ENCODE peak calls at places on chromosomes 5 and 9, in ten cellular contexts. A is pancreas; L is neuronal stem cell; O is left ventricle myocardium inferior; G is CD4-positive, alpha-beta T cell; T is epithelial cell of prostate; M is PC-3; E is HL-60; J is heart right ventricle; S is transverse colon. Z is an unnamed sample.

GRCh38 chr5:56506586-56506985 is 273.5 kb upstream of the ANKRD55 start:
- DNase-seq in M (no peak), J (no peak), L (no peak), O (no peak), E (no peak), T (no peak), S (no peak), A (no peak), G (no peak), Z (no peak)

GRCh38 chr9:109349431-109349846 is 28.6 kb upstream of the EPB41L4B start:
- DNase-seq in S (no peak), A (peak), O (no peak), J (no peak), G (no peak), E (no peak), L (no peak), M (peak), T (no peak), Z (no peak)

GRCh38 chr5:153964201-153965101 is 74.3 kb downstream of the FAM114A2 start:
- DNase-seq in M (no peak), A (no peak), L (no peak), E (no peak), S (no peak), G (no peak), O (no peak), J (no peak), T (no peak), Z (no peak)

GRCh38 chr9:71748280-71748743 is 20.0 kb downstream of the CEMIP2 start:
- DNase-seq in M (peak), T (no peak), J (no peak), E (no peak), S (no peak), A (no peak), L (no peak), O (no peak), G (no peak), Z (no peak)

GRCh38 chr5:139961435-139962157 is 81.5 kb downstream of the NRG2 start:
- DNase-seq in M (no peak), J (no peak), T (no peak), L (no peak), A (no peak), S (no peak), O (no peak), E (no peak), G (no peak), Z (no peak)

GRCh38 chr5:102450313-102450990 is 48.3 kb downstream of the SLCO6A1 start:
- DNase-seq in T (no peak), E (no peak), G (no peak), J (no peak), O (no peak), A (no peak), L (no peak), M (peak), S (no peak), Z (no peak)

GRCh38 chr9:98087420-98088354 is 31.2 kb downstream of the NANS start:
- DNase-seq in M (no peak), G (no peak), O (peak), J (peak), S (peak), A (no peak), T (peak), E (no peak), L (peak), Z (no peak)

GRCh38 chr9:114931407-114931806 is 1.0 kb upstream of the TNFSF8 start:
- DNase-seq in O (no peak), T (no peak), G (no peak), E (no peak), S (no peak), A (no peak), J (no peak), M (no peak), L (no peak), Z (no peak)

GRCh38 chr9:83744206-83744605 is 36.4 kb upstream of the UBQLN1 start:
- DNase-seq in T (peak), M (peak), A (no peak), J (no peak), S (no peak), E (no peak), L (no peak), G (no peak), O (no peak), Z (no peak)

GRCh38 chr5:141605523-141606277 is 13.1 kb downstream of the DIAPH1 start:
- DNase-seq in G (peak), S (peak), L (no peak), A (no peak), T (no peak), M (no peak), O (peak), E (peak), J (peak), Z (peak)

GRCh38 chr5:473344-474192 is 30.6 kb downstream of the EXOC3 start:
- DNase-seq in O (peak), L (peak), M (peak), S (peak), J (no peak), A (no peak), E (no peak), G (no peak), T (no peak), Z (no peak)
- H3K27ac ChIP-seq in O (peak), L (no peak), M (no peak), S (peak), J (peak), A (peak), E (no peak), G (no peak), T (peak), Z (peak)

DNA sequence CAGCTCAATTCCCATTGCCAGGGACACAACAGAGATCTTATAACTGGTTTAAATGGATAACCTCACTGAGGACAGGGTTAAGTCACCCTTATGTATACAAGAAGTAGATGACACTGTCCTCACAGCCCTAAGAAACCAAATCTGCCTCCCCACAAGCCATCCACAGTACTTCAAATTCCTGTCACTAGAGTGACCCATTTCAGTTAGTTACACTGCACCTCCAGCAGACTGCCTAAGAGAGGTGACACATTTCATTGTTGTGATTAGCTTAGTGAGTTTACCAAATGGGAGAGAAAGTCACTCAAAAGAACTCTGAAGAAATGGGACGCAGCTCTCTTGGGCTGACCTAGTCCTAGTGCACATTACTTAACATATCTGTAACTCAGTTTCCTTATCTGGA is 53.6 kb upstream of the HTR1A start:
- DNase-seq in J (no peak), S (no peak), M (no peak), A (no peak), T (no peak), L (no peak), E (no peak), G (no peak), O (no peak), Z (no peak)
- H3K27ac ChIP-seq in J (no peak), S (no peak), M (no peak), A (no peak), T (no peak), L (no peak), E (no peak), G (no peak), O (no peak), Z (no peak)

GRCh38 chr9:95107001-95107749 is 210.3 kb downstream of the FANCC start:
- DNase-seq in L (no peak), O (no peak), G (no peak), M (no peak), T (no peak), J (peak), S (no peak), E (no peak), A (no peak), Z (no peak)
- H3K27ac ChIP-seq in L (no peak), O (peak), G (no peak), M (no peak), T (peak), J (no peak), S (peak), E (no peak), A (no peak), Z (peak)

DNA sequence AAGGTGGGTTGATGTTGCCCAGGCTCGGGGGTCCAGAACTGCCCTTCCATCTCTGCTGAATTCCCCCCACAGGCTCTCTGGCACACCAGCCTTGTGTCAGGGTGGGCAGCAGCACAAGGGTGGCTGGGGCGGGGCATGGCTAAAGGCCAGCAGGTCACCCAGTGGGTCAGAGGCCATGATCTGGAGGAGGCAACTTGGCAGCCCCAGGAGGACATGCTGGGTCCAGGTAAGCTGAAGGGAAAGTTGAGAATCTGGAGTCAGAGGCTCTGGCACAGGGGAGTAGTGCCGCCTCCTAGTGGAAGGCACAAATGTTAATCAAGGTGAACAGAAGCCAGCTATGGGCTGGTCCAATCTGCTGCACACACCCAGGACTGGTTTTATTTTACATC is 6.2 kb downstream of the TMEM8B start:
- DNase-seq in J (no peak), L (no peak), E (no peak), G (no peak), S (peak), O (no peak), A (peak), M (peak), T (no peak), Z (no peak)
- H3K27ac ChIP-seq in J (no peak), L (no peak), E (no peak), G (no peak), S (peak), O (no peak), A (no peak), M (no peak), T (no peak), Z (no peak)

DNA sequence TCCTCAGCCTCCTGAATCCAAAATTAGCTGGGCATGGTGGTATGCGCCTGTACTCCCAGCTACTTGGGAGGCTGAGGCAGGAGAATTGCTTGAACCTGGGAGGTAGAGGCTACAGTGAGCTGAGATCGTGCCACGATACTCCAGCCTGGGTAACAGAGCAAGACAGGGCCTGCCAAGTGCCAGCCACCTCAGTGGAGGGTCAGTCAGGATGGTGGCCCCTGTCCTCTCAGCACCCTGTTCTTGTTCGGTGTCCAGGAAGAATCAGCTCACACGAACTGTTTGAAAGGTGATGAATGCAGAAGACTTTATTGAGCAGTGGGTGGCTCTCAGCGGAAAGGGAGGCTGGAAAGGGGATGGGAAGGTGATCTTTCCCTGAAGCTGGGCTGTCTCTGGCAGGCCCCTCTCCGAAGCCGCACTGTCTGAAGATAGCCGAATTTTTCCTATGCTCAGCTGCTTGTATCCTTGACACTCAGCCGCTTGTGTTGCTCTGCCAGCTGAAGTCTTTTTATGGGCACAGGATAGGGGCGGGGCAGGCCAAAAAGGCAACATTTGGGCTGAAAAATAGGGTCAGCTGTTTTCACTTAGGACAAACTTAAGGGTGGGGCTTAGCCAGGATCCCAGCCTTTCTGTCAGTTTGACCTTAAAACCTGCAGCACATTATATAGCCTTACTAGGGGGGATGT is 50.9 kb downstream of the UBE2R2 start:
- DNase-seq in O (peak), M (no peak), L (no peak), T (no peak), G (no peak), E (no peak), A (no peak), J (peak), S (no peak), Z (peak)
- H3K27ac ChIP-seq in O (peak), M (no peak), L (no peak), T (peak), G (no peak), E (no peak), A (no peak), J (peak), S (peak), Z (no peak)

GRCh38 chr9:33151601-33152000 is 15.5 kb downstream of the B4GALT1 start:
- DNase-seq in L (no peak), T (no peak), E (no peak), M (no peak), A (no peak), G (no peak), J (no peak), S (no peak), O (no peak), Z (no peak)
- H3K27ac ChIP-seq in L (no peak), T (peak), E (no peak), M (peak), A (no peak), G (no peak), J (peak), S (peak), O (peak), Z (no peak)

DNA sequence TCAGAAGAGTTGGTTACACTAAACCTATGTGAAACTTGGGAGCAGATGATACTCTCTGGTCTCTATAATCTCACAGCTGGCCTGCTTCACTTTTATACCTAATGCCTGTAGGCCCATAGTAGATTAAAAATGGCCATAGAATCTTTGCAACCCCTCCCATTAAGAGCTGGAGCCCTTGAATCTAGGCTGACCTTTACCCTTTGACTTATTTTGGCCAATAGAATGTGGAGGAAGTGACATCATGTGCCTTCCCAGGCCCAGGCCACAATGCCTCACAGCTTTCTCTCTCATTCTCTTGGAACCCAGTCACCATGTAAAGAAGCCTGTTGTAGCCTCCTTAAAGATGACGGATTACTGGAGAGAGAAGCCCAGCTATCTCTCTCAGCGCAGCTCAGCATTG is 251.0 kb downstream of the NR3C1 start:
- DNase-seq in G (no peak), L (no peak), M (no peak), O (no peak), S (no peak), T (no peak), A (no peak), J (no peak), E (no peak), Z (no peak)
- H3K27ac ChIP-seq in G (no peak), L (no peak), M (no peak), O (no peak), S (no peak), T (no peak), A (no peak), J (peak), E (no peak), Z (no peak)